ENCODE peak calls at places on chromosome 2, in four cellular contexts. One of them, this sample, is unnamed.

GRCh38 chr2:27973592-27973991 is 83.1 kb downstream of the BABAM2 start:
- DNase-seq in K562: no peak
- DNase-seq in heart right ventricle: no peak
- DNase-seq in coronary artery: no peak
- DNase-seq in this sample: no peak

GRCh38 chr2:27320958-27321543 is 1.8 kb downstream of the MPV17 start:
- DNase-seq in coronary artery: no peak
- DNase-seq in K562: peak
- DNase-seq in heart right ventricle: peak
- DNase-seq in this sample: peak

GRCh38 chr2:228657807-228658402 is 476.4 kb upstream of the SPHKAP start:
- DNase-seq in heart right ventricle: no peak
- DNase-seq in K562: no peak
- DNase-seq in coronary artery: no peak
- DNase-seq in this sample: no peak

GRCh38 chr2:237978058-237978712 is 11.4 kb downstream of the UBE2F start:
- DNase-seq in coronary artery: no peak
- DNase-seq in K562: peak
- DNase-seq in heart right ventricle: peak
- DNase-seq in this sample: no peak

GRCh38 chr2:20632446-20632990 is 18.4 kb downstream of the HS1BP3 start:
- DNase-seq in heart right ventricle: no peak
- DNase-seq in coronary artery: no peak
- DNase-seq in K562: no peak
- DNase-seq in this sample: no peak

GRCh38 chr2:209307161-209308001 is 116.5 kb upstream of the MAP2 start:
- DNase-seq in coronary artery: no peak
- DNase-seq in K562: no peak
- DNase-seq in heart right ventricle: no peak
- DNase-seq in this sample: no peak

GRCh38 chr2:218465987-218466633 is 47.2 kb downstream of the VIL1 start:
- DNase-seq in heart right ventricle: no peak
- DNase-seq in K562: no peak
- DNase-seq in coronary artery: no peak
- DNase-seq in this sample: no peak

GRCh38 chr2:229445013-229445412 is 173.9 kb upstream of the PID1 start:
- DNase-seq in heart right ventricle: peak
- DNase-seq in coronary artery: peak
- DNase-seq in K562: no peak
- DNase-seq in this sample: peak

GRCh38 chr2:191474459-191474858 is 203.5 kb upstream of the NABP1 start:
- DNase-seq in coronary artery: no peak
- DNase-seq in heart right ventricle: no peak
- DNase-seq in K562: no peak
- DNase-seq in this sample: no peak

GRCh38 chr2:177265386-177265690 is 811 bp upstream of the NFE2L2 start:
- DNase-seq in K562: no peak
- DNase-seq in coronary artery: no peak
- DNase-seq in heart right ventricle: peak
- DNase-seq in this sample: no peak

GRCh38 chr2:159651884-159652283 is 35.5 kb upstream of the BAZ2B start:
- DNase-seq in K562: no peak
- DNase-seq in coronary artery: no peak
- DNase-seq in heart right ventricle: no peak
- DNase-seq in this sample: no peak

GRCh38 chr2:168054657-168055056 is 192.7 kb downstream of the STK39 start:
- DNase-seq in K562: no peak
- DNase-seq in heart right ventricle: no peak
- DNase-seq in coronary artery: no peak
- DNase-seq in this sample: no peak

GRCh38 chr2:218166791-218167190 is at the start of gene CXCR1:
- DNase-seq in K562: no peak
- DNase-seq in coronary artery: no peak
- DNase-seq in heart right ventricle: no peak
- DNase-seq in this sample: no peak

GRCh38 chr2:112493858-112494648 is 12.1 kb downstream of the TTL start:
- DNase-seq in coronary artery: no peak
- DNase-seq in heart right ventricle: no peak
- DNase-seq in K562: peak
- DNase-seq in this sample: no peak

GRCh38 chr2:239693761-239694415 is 293.1 kb upstream of the HDAC4 start:
- DNase-seq in coronary artery: peak
- DNase-seq in K562: no peak
- DNase-seq in heart right ventricle: no peak
- DNase-seq in this sample: no peak

GRCh38 chr2:69693472-69694450 is 48.2 kb upstream of the ANXA4 start:
- DNase-seq in K562: no peak
- DNase-seq in heart right ventricle: peak
- DNase-seq in coronary artery: no peak
- DNase-seq in this sample: no peak

GRCh38 chr2:118403658-118404451 is 315.6 kb downstream of the INSIG2 start:
- DNase-seq in K562: no peak
- DNase-seq in coronary artery: no peak
- DNase-seq in heart right ventricle: no peak
- DNase-seq in this sample: no peak

GRCh38 chr2:181308731-181309130 is 148.5 kb upstream of the ITGA4 start:
- DNase-seq in K562: no peak
- DNase-seq in heart right ventricle: no peak
- DNase-seq in coronary artery: no peak
- DNase-seq in this sample: no peak

GRCh38 chr2:144015036-144015435 is 504.9 kb downstream of the ZEB2 start:
- DNase-seq in heart right ventricle: no peak
- DNase-seq in coronary artery: no peak
- DNase-seq in K562: no peak
- DNase-seq in this sample: no peak

GRCh38 chr2:64212801-64213321 is 68.6 kb upstream of the PELI1 start:
- DNase-seq in K562: peak
- DNase-seq in coronary artery: no peak
- DNase-seq in heart right ventricle: no peak
- DNase-seq in this sample: no peak

GRCh38 chr2:36809046-36809445 is 112.5 kb downstream of the VIT start:
- DNase-seq in coronary artery: no peak
- DNase-seq in K562: no peak
- DNase-seq in heart right ventricle: no peak
- DNase-seq in this sample: no peak

GRCh38 chr2:217282531-217282930 is 422.7 kb upstream of the TNP1 start:
- DNase-seq in coronary artery: no peak
- DNase-seq in K562: no peak
- DNase-seq in heart right ventricle: no peak
- DNase-seq in this sample: no peak

GRCh38 chr2:107633580-107634147 is 193.0 kb upstream of the RGPD4 start:
- DNase-seq in heart right ventricle: no peak
- DNase-seq in K562: peak
- DNase-seq in coronary artery: no peak
- DNase-seq in this sample: peak

GRCh38 chr2:20589975-20590703 is 60.8 kb downstream of the HS1BP3 start:
- DNase-seq in coronary artery: peak
- DNase-seq in heart right ventricle: peak
- DNase-seq in K562: no peak
- DNase-seq in this sample: no peak

GRCh38 chr2:238169021-238169707 is 10.4 kb downstream of the ERFE start:
- DNase-seq in coronary artery: peak
- DNase-seq in K562: peak
- DNase-seq in heart right ventricle: no peak
- DNase-seq in this sample: peak

GRCh38 chr2:105438104-105438929 is 39.5 kb upstream of the FHL2 start:
- DNase-seq in heart right ventricle: peak
- DNase-seq in K562: no peak
- DNase-seq in coronary artery: no peak
- DNase-seq in this sample: no peak

GRCh38 chr2:94622113-94622618 is 249.1 kb upstream of the TEKT4 start:
- DNase-seq in heart right ventricle: no peak
- DNase-seq in coronary artery: no peak
- DNase-seq in K562: no peak
- DNase-seq in this sample: no peak

GRCh38 chr2:21268197-21268870 is 144.6 kb downstream of the TDRD15 start:
- DNase-seq in coronary artery: no peak
- DNase-seq in K562: no peak
- DNase-seq in heart right ventricle: peak
- DNase-seq in this sample: no peak

GRCh38 chr2:60882971-60883753 is 1.8 kb downstream of the REL start:
- DNase-seq in coronary artery: no peak
- DNase-seq in K562: no peak
- DNase-seq in heart right ventricle: no peak
- DNase-seq in this sample: no peak

GRCh38 chr2:60883896-60884295 is 2.5 kb downstream of the REL start:
- DNase-seq in heart right ventricle: no peak
- DNase-seq in coronary artery: no peak
- DNase-seq in K562: no peak
- DNase-seq in this sample: no peak

GRCh38 chr2:60880633-60880987 is 764 bp upstream of the REL start:
- DNase-seq in heart right ventricle: no peak
- DNase-seq in coronary artery: no peak
- DNase-seq in K562: no peak
- DNase-seq in this sample: no peak

GRCh38 chr2:60884795-60885194 is 3.4 kb downstream of the REL start:
- DNase-seq in heart right ventricle: no peak
- DNase-seq in K562: no peak
- DNase-seq in coronary artery: no peak
- DNase-seq in this sample: no peak

DNA sequence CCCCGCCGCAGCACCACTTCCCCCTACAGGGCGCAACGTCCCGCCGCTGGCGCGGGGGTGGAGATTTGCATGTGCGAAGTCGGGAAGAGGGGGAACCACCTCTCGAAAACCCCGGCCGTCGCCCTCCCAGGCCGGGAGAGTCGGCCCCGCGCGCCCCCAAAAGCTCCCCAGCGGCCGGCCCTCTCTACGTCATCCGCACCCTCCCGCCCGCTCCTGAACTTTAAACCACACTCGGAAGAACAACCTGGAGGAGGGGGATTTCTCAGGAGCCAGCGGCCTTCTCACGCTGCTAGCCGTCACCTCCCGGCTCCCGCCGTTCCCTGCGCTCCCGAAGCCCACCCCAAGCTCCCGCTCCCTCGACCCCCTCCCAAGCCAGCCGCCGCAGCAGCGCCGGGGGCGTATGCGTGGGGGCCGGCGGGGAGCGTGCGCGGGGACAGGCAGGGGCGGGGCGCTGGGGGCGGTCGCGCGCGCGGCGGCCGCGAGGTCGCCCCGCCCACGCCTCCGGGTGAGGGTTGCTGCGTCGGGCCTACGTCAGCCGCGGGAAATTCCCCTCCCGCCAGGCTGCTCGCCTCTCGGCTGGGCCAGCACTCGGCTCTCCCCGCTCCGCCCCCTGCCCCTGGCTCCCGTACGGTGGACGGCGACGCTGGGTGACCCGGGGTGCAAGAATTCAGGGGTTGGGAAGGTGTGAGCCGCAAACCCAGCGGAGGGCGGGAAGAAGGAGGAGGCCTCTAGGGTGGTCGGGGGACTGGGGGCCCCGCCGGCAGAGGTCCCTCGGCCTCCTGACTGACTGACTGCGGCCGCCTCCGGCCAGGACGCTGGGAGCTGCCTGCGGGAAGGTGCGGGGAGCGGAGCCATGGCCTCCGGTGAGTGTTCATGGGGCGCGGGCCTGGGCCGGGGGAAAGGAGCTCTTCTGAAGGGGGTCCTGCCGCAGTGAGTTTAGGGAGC is at the start of gene REL:
- DNase-seq in coronary artery: peak
- DNase-seq in heart right ventricle: peak
- DNase-seq in K562: peak
- DNase-seq in this sample: peak
- TF ChIP-seq CTCF in coronary artery: no peak
- TF ChIP-seq CTCF in heart right ventricle: peak
- TF ChIP-seq CTCF in K562: peak
- TF ChIP-seq CTCF in this sample: peak

DNA sequence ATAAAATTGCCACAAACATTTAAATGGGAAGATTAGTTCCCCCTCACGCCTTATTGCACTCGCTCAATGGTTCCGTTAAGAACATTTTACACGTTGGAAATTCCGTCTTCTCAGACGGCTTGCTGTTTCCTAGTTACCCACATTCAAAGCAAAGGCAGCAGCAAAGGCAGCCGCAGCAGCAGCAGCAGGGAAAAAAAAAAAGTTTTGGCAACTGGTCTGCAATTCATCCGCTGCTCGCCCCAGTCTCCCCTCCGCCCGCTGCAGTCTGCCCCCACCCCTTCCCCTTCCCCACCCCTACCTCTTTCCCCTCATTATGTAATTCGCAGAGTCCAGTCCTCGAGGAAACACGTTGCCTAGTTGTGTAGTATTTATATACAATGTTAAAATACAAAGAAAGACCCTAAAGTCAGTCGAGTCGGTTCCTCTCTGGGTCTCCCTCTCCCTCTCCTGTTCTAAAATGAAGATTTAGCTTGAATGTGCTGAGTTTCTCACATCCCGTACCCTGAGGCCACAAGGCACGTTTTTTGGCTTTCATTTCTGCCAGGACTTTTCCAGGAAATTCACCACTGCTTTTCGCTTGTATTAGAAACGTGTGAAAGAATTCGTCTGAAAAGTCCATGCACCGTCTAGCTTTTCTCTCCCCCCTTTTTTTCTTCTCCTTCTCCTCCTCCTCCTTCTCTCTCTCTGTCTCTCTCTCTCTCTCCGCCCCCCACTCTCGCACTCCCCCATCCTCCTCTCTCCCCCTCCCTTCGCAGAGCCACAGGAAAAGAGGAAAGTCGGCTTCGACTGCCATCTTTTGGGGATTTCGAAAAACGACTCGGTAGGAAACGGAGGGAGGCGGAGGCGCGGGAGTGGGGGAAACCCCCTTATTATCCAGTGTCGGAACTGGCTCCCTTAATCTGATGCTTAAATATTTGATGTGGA is 140.0 kb downstream of the MEIS1 start:
- DNase-seq in coronary artery: peak
- DNase-seq in heart right ventricle: peak
- DNase-seq in K562: peak
- DNase-seq in this sample: no peak
- TF ChIP-seq CTCF in coronary artery: no peak
- TF ChIP-seq CTCF in heart right ventricle: peak
- TF ChIP-seq CTCF in K562: peak
- TF ChIP-seq CTCF in this sample: peak

GRCh38 chr2:17918789-17919188 is 40.3 kb downstream of the KCNS3 start:
- DNase-seq in heart right ventricle: no peak
- DNase-seq in K562: no peak
- DNase-seq in coronary artery: no peak
- DNase-seq in this sample: no peak
- TF ChIP-seq CTCF in heart right ventricle: peak
- TF ChIP-seq CTCF in K562: no peak
- TF ChIP-seq CTCF in coronary artery: no peak
- TF ChIP-seq CTCF in this sample: no peak

GRCh38 chr2:211089127-211089526 is 532.7 kb downstream of the CPS1 start:
- DNase-seq in heart right ventricle: no peak
- DNase-seq in K562: no peak
- DNase-seq in coronary artery: no peak
- DNase-seq in this sample: no peak

DNA sequence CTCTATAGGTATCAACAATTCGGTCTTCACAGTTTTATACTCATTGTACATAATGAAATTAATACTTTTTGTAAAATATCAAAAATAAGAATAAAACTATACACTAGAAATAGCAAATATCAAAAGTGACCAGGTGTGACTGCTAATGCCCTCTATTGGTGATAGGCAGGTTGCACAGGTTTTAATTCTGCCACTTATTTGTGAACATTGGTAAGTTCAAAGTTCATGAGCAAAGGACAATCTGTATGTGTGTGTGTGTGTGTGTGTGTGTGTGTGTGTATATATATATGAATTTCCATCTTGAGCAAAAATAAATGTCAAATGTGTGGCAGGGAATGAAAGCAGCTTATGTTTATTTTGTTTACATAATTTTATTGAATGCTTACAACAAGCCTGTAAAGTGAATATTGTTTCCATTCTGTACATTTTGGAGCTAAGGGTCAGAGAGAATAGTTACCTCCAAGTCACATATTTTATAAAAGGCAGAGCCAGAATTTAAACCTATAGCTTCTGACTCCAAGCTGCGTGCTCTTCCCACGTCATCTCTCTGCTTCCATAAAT is 537.4 kb downstream of the CPS1 start:
- DNase-seq in heart right ventricle: no peak
- DNase-seq in K562: no peak
- DNase-seq in coronary artery: no peak
- DNase-seq in this sample: no peak
- TF ChIP-seq CTCF in heart right ventricle: peak
- TF ChIP-seq CTCF in K562: peak
- TF ChIP-seq CTCF in coronary artery: no peak
- TF ChIP-seq CTCF in this sample: peak

This sample was measured in AG09309.